ENCODE peak calls at places on chromosomes 12 and 14, in six cellular contexts. B is breast epithelium, W is fibroblast of lung, N is PC-9, R is adipocyte, Z is neural progenitor cell. D is an unnamed sample.

GRCh38 chr14:64423987-64424386 is 35.8 kb downstream of the MTHFD1 start:
- DNase-seq in B (no peak), W (peak; percentile 88), N (no peak), R (no peak), Z (no peak), D (peak; percentile 24)

GRCh38 chr12:78959556-78959955 is 95.0 kb downstream of the SYT1 start:
- DNase-seq in B (no peak), W (no peak), N (no peak), R (peak; percentile 49), Z (no peak), D (no peak)

GRCh38 chr14:22871962-22872832 is 657 bp downstream of the LRP10 start:
- DNase-seq in B (peak; percentile 86), W (peak; percentile 86), N (peak; percentile 79), R (peak; percentile 96), Z (peak; percentile 92), D (peak; percentile 68)

GRCh38 chr12:107126688-107127481 is 33.5 kb upstream of the CRY1 start:
- DNase-seq in B (no peak), W (peak; percentile 11), N (peak; percentile 11), R (peak; percentile 64), Z (no peak), D (no peak)

GRCh38 chr14:39107624-39108023 is 4.6 kb upstream of the SEC23A start:
- DNase-seq in B (no peak), W (peak; percentile 47), N (no peak), R (peak; percentile 74), Z (peak; percentile 20), D (no peak)

GRCh38 chr14:68396411-68396930 is 396.4 kb downstream of the ZFP36L1 start:
- DNase-seq in B (no peak), W (peak; percentile 73), N (no peak), R (no peak), Z (no peak), D (no peak)

GRCh38 chr14:38964630-38965029 is 138.4 kb downstream of the SEC23A start:
- DNase-seq in B (no peak), W (peak; percentile 79), N (no peak), R (peak; percentile 43), Z (peak; percentile 7), D (no peak)

GRCh38 chr14:55121146-55121545 is 7.9 kb upstream of the LGALS3 start:
- DNase-seq in B (no peak), W (no peak), N (no peak), R (no peak), Z (no peak), D (no peak)

GRCh38 chr14:97280526-97280925 is 483.3 kb downstream of the VRK1 start:
- DNase-seq in B (no peak), W (peak; percentile 80), N (no peak), R (no peak), Z (no peak), D (no peak)

GRCh38 chr12:98227162-98227561 is 288.2 kb upstream of the TMPO start:
- DNase-seq in B (no peak), W (no peak), N (no peak), R (no peak), Z (peak; percentile 10), D (no peak)

GRCh38 chr12:127548123-127548553 is 718.8 kb upstream of the TMEM132C start:
- DNase-seq in B (no peak), W (peak; percentile 93), N (no peak), R (peak; percentile 48), Z (no peak), D (peak; percentile 62)

GRCh38 chr14:67663633-67664032 is 10.8 kb downstream of the VTI1B start:
- DNase-seq in B (no peak), W (no peak), N (no peak), R (no peak), Z (no peak), D (no peak)

GRCh38 chr12:119649202-119649808 is 18.6 kb upstream of the PRKAB1 start:
- DNase-seq in B (no peak), W (no peak), N (no peak), R (peak; percentile 10), Z (peak; percentile 27), D (no peak)

GRCh38 chr12:76042147-76042546 is 10.6 kb upstream of the PHLDA1 start:
- DNase-seq in B (no peak), W (no peak), N (no peak), R (no peak), Z (no peak), D (no peak)

GRCh38 chr14:48323655-48324054 is 648.2 kb upstream of the MDGA2 start:
- DNase-seq in B (no peak), W (peak; percentile 66), N (no peak), R (no peak), Z (no peak), D (peak; percentile 78)

GRCh38 chr14:99213101-99213500 is 58.9 kb downstream of the BCL11B start:
- DNase-seq in B (no peak), W (peak; percentile 63), N (no peak), R (peak; percentile 48), Z (no peak), D (no peak)

GRCh38 chr12:59067068-59067467 is 146.8 kb upstream of the LRIG3 start:
- DNase-seq in B (no peak), W (peak; percentile 97), N (no peak), R (peak; percentile 68), Z (no peak), D (no peak)

GRCh38 chr14:30191639-30192279 is 264.1 kb upstream of the PRKD1 start:
- DNase-seq in B (no peak), W (peak; percentile 33), N (no peak), R (peak; percentile 46), Z (no peak), D (no peak)

GRCh38 chr12:77941396-77941795 is 110.7 kb downstream of the NAV3 start:
- DNase-seq in B (no peak), W (no peak), N (no peak), R (peak; percentile 48), Z (no peak), D (no peak)

GRCh38 chr12:116099664-116100432 is 177.6 kb downstream of the MED13L start:
- DNase-seq in B (no peak), W (peak; percentile 9), N (no peak), R (no peak), Z (no peak), D (no peak)

GRCh38 chr12:15522574-15523187 is 200.4 kb downstream of the PTPRO start:
- DNase-seq in B (no peak), W (peak; percentile 40), N (no peak), R (peak; percentile 79), Z (peak; percentile 55), D (no peak)

GRCh38 chr12:50187084-50187900 is 20.1 kb upstream of the CERS5 start:
- DNase-seq in B (no peak), W (peak; percentile 95), N (no peak), R (peak; percentile 88), Z (no peak), D (peak; percentile 71)

GRCh38 chr12:24045816-24046257 is 96.4 kb upstream of the SOX5 start:
- DNase-seq in B (no peak), W (peak; percentile 92), N (no peak), R (no peak), Z (no peak), D (peak; percentile 85)

GRCh38 chr14:73607241-73607640 is 5.1 kb upstream of the ACOT6 start:
- DNase-seq in B (no peak), W (no peak), N (no peak), R (no peak), Z (no peak), D (no peak)

GRCh38 chr12:3097186-3097804 is 20.1 kb downstream of the TSPAN9 start:
- DNase-seq in B (no peak), W (peak; percentile 53), N (peak; percentile 35), R (peak; percentile 41), Z (no peak), D (no peak)

GRCh38 chr12:109900752-109901580 is 892 bp downstream of the TCHP start:
- DNase-seq in B (no peak), W (no peak), N (no peak), R (no peak), Z (peak; percentile 51), D (no peak)

GRCh38 chr12:104182144-104182543 is 33.4 kb upstream of the TXNRD1 start:
- DNase-seq in B (no peak), W (peak; percentile 97), N (no peak), R (peak; percentile 92), Z (no peak), D (peak; percentile 83)

DNA sequence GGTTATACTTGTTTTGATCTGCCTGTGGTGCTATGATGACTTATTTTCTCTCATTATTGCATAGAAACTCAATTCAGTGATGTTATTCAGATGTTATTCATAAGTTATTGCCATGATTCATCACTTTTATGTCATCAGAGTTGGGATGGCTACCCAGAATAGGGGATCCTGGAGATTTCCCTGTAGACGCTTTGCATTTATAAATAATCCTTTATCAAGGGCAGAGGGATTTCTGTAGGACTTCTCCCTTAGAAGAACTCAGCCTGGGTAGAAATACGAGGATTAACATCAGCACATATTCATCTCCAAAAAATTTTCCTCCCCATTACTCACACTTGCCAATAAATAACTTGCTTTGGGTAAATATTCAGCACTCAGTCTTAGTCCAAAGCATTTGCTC is 4.9 kb downstream of the GPRC5A start:
- DNase-seq in B (no peak), W (peak; percentile 72), N (no peak), R (peak; percentile 62), Z (no peak), D (peak; percentile 30)
- H3K4me3 ChIP-seq in B (no peak overlapping the region), W (no peak overlapping the region), N (peak overlapping the region; percentile 86), R (no peak overlapping the region), Z (no peak overlapping the region), D (no peak overlapping the region)

GRCh38 chr12:34599530-34600513 is 577.5 kb downstream of the ALG10 start:
- DNase-seq in B (peak; percentile 38), W (no peak), N (no peak), R (no peak), Z (no peak), D (no peak)

GRCh38 chr12:34602213-34602940 is 580.1 kb downstream of the ALG10 start:
- DNase-seq in B (no peak), W (no peak), N (no peak), R (no peak), Z (no peak), D (no peak)

GRCh38 chr12:34598851-34599529 is 576.7 kb downstream of the ALG10 start:
- DNase-seq in B (no peak), W (no peak), N (no peak), R (no peak), Z (no peak), D (no peak)

GRCh38 chr12:34601689-34602088 is 579.4 kb downstream of the ALG10 start:
- DNase-seq in B (no peak), W (no peak), N (no peak), R (no peak), Z (no peak), D (no peak)

GRCh38 chr12:34600592-34601462 is 578.5 kb downstream of the ALG10 start:
- DNase-seq in B (no peak), W (no peak), N (no peak), R (no peak), Z (no peak), D (no peak)
- H3K9me3 ChIP-seq in B (peaks cover 87% of the 10 kb centered on the region), W (no peaks in the 10 kb centered on the region), N (no peaks in the 10 kb centered on the region), R (peaks cover under 1% of the 10 kb centered on the region), Z (no peaks in the 10 kb centered on the region), D (no peaks in the 10 kb centered on the region)

GRCh38 chr14:41154143-41154807 is 452.4 kb upstream of the LRFN5 start:
- DNase-seq in B (no peak), W (no peak), N (no peak), R (no peak), Z (no peak), D (no peak)
- H3K4me3 ChIP-seq in B (no peak overlapping the region), W (no peak overlapping the region), N (no peak overlapping the region), R (no peak overlapping the region), Z (no peak overlapping the region), D (no peak overlapping the region)

DNA sequence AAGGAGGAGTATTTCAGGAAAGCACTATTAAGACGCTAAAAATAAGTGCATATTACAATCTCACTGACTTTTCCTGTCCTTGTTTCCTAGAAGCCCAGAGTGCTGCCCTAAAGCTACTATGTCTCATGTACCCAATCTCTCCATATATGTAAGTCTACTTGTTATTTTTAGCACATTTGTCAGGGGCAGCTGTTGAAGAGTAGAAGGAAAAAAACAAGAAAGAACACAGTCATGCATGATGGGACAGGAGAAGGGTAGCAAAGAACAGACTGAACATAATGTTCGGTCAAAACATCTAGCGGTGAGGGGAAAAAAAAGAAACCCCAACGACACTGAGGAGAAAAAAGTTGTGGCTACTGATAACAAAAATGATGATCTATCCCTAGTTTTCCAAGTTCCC is 14.3 kb downstream of the YBX3 start:
- DNase-seq in B (no peak), W (no peak), N (no peak), R (no peak), Z (no peak), D (no peak)
- H3K9me3 ChIP-seq in B (no peaks in the 10 kb centered on the region), W (no peaks in the 10 kb centered on the region), N (no peaks in the 10 kb centered on the region), R (no peaks in the 10 kb centered on the region), Z (no peaks in the 10 kb centered on the region), D (no peaks in the 10 kb centered on the region)

D was measured in MG63.